ENCODE peak calls at places on chromosomes 4 and X, in nine cellular contexts. One of them, this sample, is unnamed.

GRCh38 chrX:17854069-17854468 is 7.0 kb downstream of the RAI2 start:
- DNase-seq in K562: no peak
- DNase-seq in sigmoid colon: no peak
- DNase-seq in SK-N-SH: no peak
- DNase-seq in suprapubic skin: no peak
- DNase-seq in H1: no peak
- DNase-seq in ovary: no peak
- DNase-seq in stomach: no peak
- DNase-seq in GM12878: no peak
- DNase-seq in this sample: no peak

GRCh38 chr4:159070742-159071141 is 32.1 kb upstream of the RAPGEF2 start:
- DNase-seq in H1: no peak
- DNase-seq in sigmoid colon: no peak
- DNase-seq in GM12878: no peak
- DNase-seq in stomach: no peak
- DNase-seq in SK-N-SH: no peak
- DNase-seq in suprapubic skin: no peak
- DNase-seq in ovary: no peak
- DNase-seq in K562: no peak
- DNase-seq in this sample: peak; percentile 29

GRCh38 chr4:52376107-52376704 is 282.9 kb downstream of the USP46 start:
- DNase-seq in suprapubic skin: no peak
- DNase-seq in GM12878: no peak
- DNase-seq in stomach: no peak
- DNase-seq in SK-N-SH: peak; percentile 41
- DNase-seq in ovary: peak; percentile 43
- DNase-seq in K562: peak; percentile 23
- DNase-seq in H1: no peak
- DNase-seq in sigmoid colon: no peak
- DNase-seq in this sample: no peak

GRCh38 chr4:157713342-157713741 is 459.5 kb downstream of the GASK1B start:
- DNase-seq in stomach: no peak
- DNase-seq in GM12878: no peak
- DNase-seq in K562: no peak
- DNase-seq in ovary: no peak
- DNase-seq in SK-N-SH: peak; percentile 4
- DNase-seq in sigmoid colon: no peak
- DNase-seq in H1: no peak
- DNase-seq in suprapubic skin: no peak
- DNase-seq in this sample: no peak

GRCh38 chr4:55017406-55017805 is 108.0 kb downstream of the KDR start:
- DNase-seq in H1: no peak
- DNase-seq in SK-N-SH: no peak
- DNase-seq in stomach: no peak
- DNase-seq in K562: no peak
- DNase-seq in sigmoid colon: no peak
- DNase-seq in ovary: no peak
- DNase-seq in GM12878: no peak
- DNase-seq in suprapubic skin: no peak
- DNase-seq in this sample: no peak

GRCh38 chr4:93480452-93480851 is 348.1 kb upstream of the ATOH1 start:
- DNase-seq in GM12878: no peak
- DNase-seq in sigmoid colon: no peak
- DNase-seq in stomach: no peak
- DNase-seq in suprapubic skin: no peak
- DNase-seq in ovary: no peak
- DNase-seq in H1: no peak
- DNase-seq in SK-N-SH: no peak
- DNase-seq in K562: no peak
- DNase-seq in this sample: no peak

GRCh38 chr4:132071815-132072214 is 1077.3 kb upstream of the PCDH10 start:
- DNase-seq in suprapubic skin: no peak
- DNase-seq in SK-N-SH: no peak
- DNase-seq in K562: no peak
- DNase-seq in stomach: no peak
- DNase-seq in H1: no peak
- DNase-seq in ovary: no peak
- DNase-seq in GM12878: no peak
- DNase-seq in sigmoid colon: no peak
- DNase-seq in this sample: no peak

GRCh38 chrX:105221374-105221773 is 880 bp upstream of the TEX13A start:
- DNase-seq in sigmoid colon: no peak
- DNase-seq in suprapubic skin: no peak
- DNase-seq in stomach: no peak
- DNase-seq in SK-N-SH: no peak
- DNase-seq in K562: no peak
- DNase-seq in GM12878: no peak
- DNase-seq in ovary: no peak
- DNase-seq in H1: no peak
- DNase-seq in this sample: no peak

GRCh38 chr4:1290165-1290977 is 680 bp downstream of the MAEA start:
- DNase-seq in stomach: peak; percentile 64
- DNase-seq in sigmoid colon: no peak
- DNase-seq in ovary: no peak
- DNase-seq in H1: no peak
- DNase-seq in SK-N-SH: no peak
- DNase-seq in K562: peak; percentile 41
- DNase-seq in GM12878: no peak
- DNase-seq in suprapubic skin: peak; percentile 77
- DNase-seq in this sample: no peak

GRCh38 chr4:82833696-82834313 is 35.2 kb upstream of the SCD5 start:
- DNase-seq in GM12878: no peak
- DNase-seq in SK-N-SH: no peak
- DNase-seq in ovary: no peak
- DNase-seq in K562: no peak
- DNase-seq in H1: no peak
- DNase-seq in sigmoid colon: no peak
- DNase-seq in stomach: no peak
- DNase-seq in suprapubic skin: no peak
- DNase-seq in this sample: no peak

GRCh38 chrX:124406294-124407013 is 60.1 kb downstream of the SH2D1A start:
- DNase-seq in sigmoid colon: peak; percentile 64
- DNase-seq in H1: no peak
- DNase-seq in K562: peak; percentile 66
- DNase-seq in stomach: peak; percentile 51
- DNase-seq in SK-N-SH: peak; percentile 55
- DNase-seq in ovary: peak; percentile 23
- DNase-seq in GM12878: no peak
- DNase-seq in suprapubic skin: no peak
- DNase-seq in this sample: peak; percentile 41

GRCh38 chr4:112523008-112523440 is 7.0 kb upstream of the NEUROG2 start:
- DNase-seq in SK-N-SH: no peak
- DNase-seq in stomach: no peak
- DNase-seq in suprapubic skin: no peak
- DNase-seq in sigmoid colon: no peak
- DNase-seq in H1: no peak
- DNase-seq in GM12878: no peak
- DNase-seq in ovary: peak; percentile 28
- DNase-seq in K562: peak; percentile 71
- DNase-seq in this sample: no peak

GRCh38 chr4:139167774-139168444 is 9.1 kb downstream of the ELF2 start:
- DNase-seq in SK-N-SH: peak; percentile 48
- DNase-seq in ovary: no peak
- DNase-seq in K562: peak; percentile 62
- DNase-seq in suprapubic skin: no peak
- DNase-seq in H1: no peak
- DNase-seq in sigmoid colon: no peak
- DNase-seq in stomach: no peak
- DNase-seq in GM12878: no peak
- DNase-seq in this sample: peak; percentile 31

GRCh38 chr4:53804719-53805118 is 213.4 kb upstream of the LNX1 start:
- DNase-seq in GM12878: peak; percentile 12
- DNase-seq in suprapubic skin: no peak
- DNase-seq in SK-N-SH: no peak
- DNase-seq in H1: peak; percentile 7
- DNase-seq in stomach: peak; percentile 67
- DNase-seq in ovary: no peak
- DNase-seq in sigmoid colon: no peak
- DNase-seq in K562: peak; percentile 33
- DNase-seq in this sample: no peak

GRCh38 chr4:46844325-46844917 is 64.6 kb downstream of the COX7B2 start:
- DNase-seq in H1: no peak
- DNase-seq in suprapubic skin: no peak
- DNase-seq in stomach: peak; percentile 33
- DNase-seq in SK-N-SH: peak; percentile 23
- DNase-seq in K562: peak; percentile 21
- DNase-seq in GM12878: peak; percentile 4
- DNase-seq in sigmoid colon: no peak
- DNase-seq in ovary: no peak
- DNase-seq in this sample: no peak

GRCh38 chr4:101865501-101866062 is 75.1 kb downstream of the BANK1 start:
- DNase-seq in stomach: no peak
- DNase-seq in suprapubic skin: no peak
- DNase-seq in ovary: no peak
- DNase-seq in H1: no peak
- DNase-seq in SK-N-SH: no peak
- DNase-seq in K562: no peak
- DNase-seq in GM12878: no peak
- DNase-seq in sigmoid colon: no peak
- DNase-seq in this sample: no peak

GRCh38 chrX:19569930-19570329 is 54.6 kb upstream of the MAP3K15 start:
- DNase-seq in H1: no peak
- DNase-seq in suprapubic skin: no peak
- DNase-seq in ovary: no peak
- DNase-seq in SK-N-SH: no peak
- DNase-seq in stomach: no peak
- DNase-seq in K562: no peak
- DNase-seq in sigmoid colon: no peak
- DNase-seq in GM12878: no peak
- DNase-seq in this sample: no peak

GRCh38 chr4:15938182-15938581 is 358 bp downstream of the FGFBP1 start:
- DNase-seq in GM12878: no peak
- DNase-seq in sigmoid colon: no peak
- DNase-seq in stomach: peak; percentile 34
- DNase-seq in suprapubic skin: no peak
- DNase-seq in ovary: no peak
- DNase-seq in SK-N-SH: no peak
- DNase-seq in K562: no peak
- DNase-seq in H1: no peak
- DNase-seq in this sample: no peak

GRCh38 chr4:156560701-156561100 is 410.9 kb downstream of the PDGFC start:
- DNase-seq in stomach: no peak
- DNase-seq in ovary: no peak
- DNase-seq in K562: no peak
- DNase-seq in sigmoid colon: no peak
- DNase-seq in GM12878: no peak
- DNase-seq in SK-N-SH: no peak
- DNase-seq in suprapubic skin: no peak
- DNase-seq in H1: no peak
- DNase-seq in this sample: no peak
- TF ChIP-seq EP300 in stomach: no peak
- TF ChIP-seq EP300 in ovary: no peak
- TF ChIP-seq EP300 in K562: no peak
- TF ChIP-seq EP300 in sigmoid colon: no peak
- TF ChIP-seq EP300 in GM12878: no peak
- TF ChIP-seq EP300 in SK-N-SH: no peak
- TF ChIP-seq EP300 in suprapubic skin: no peak
- TF ChIP-seq EP300 in H1: no peak
- TF ChIP-seq EP300 in this sample: no peak

GRCh38 chr4:41379230-41379629 is 122.5 kb downstream of the UCHL1 start:
- DNase-seq in SK-N-SH: no peak
- DNase-seq in GM12878: no peak
- DNase-seq in suprapubic skin: no peak
- DNase-seq in H1: no peak
- DNase-seq in stomach: no peak
- DNase-seq in K562: no peak
- DNase-seq in sigmoid colon: no peak
- DNase-seq in ovary: no peak
- DNase-seq in this sample: no peak

GRCh38 chr4:41384992-41385391 is 128.3 kb downstream of the UCHL1 start:
- DNase-seq in K562: peak; percentile 8
- DNase-seq in suprapubic skin: no peak
- DNase-seq in H1: no peak
- DNase-seq in GM12878: no peak
- DNase-seq in sigmoid colon: peak; percentile 75
- DNase-seq in SK-N-SH: peak; percentile 61
- DNase-seq in stomach: peak; percentile 86
- DNase-seq in ovary: peak; percentile 69
- DNase-seq in this sample: peak; percentile 50

GRCh38 chr4:41377196-41377595 is 120.5 kb downstream of the UCHL1 start:
- DNase-seq in ovary: no peak
- DNase-seq in H1: no peak
- DNase-seq in sigmoid colon: no peak
- DNase-seq in stomach: no peak
- DNase-seq in GM12878: no peak
- DNase-seq in suprapubic skin: no peak
- DNase-seq in SK-N-SH: no peak
- DNase-seq in K562: no peak
- DNase-seq in this sample: no peak

GRCh38 chr4:41381384-41381783 is 124.7 kb downstream of the UCHL1 start:
- DNase-seq in ovary: no peak
- DNase-seq in suprapubic skin: no peak
- DNase-seq in sigmoid colon: no peak
- DNase-seq in K562: no peak
- DNase-seq in GM12878: no peak
- DNase-seq in H1: no peak
- DNase-seq in SK-N-SH: no peak
- DNase-seq in stomach: no peak
- DNase-seq in this sample: no peak

GRCh38 chr4:41380758-41381157 is 124.0 kb downstream of the UCHL1 start:
- DNase-seq in stomach: no peak
- DNase-seq in K562: no peak
- DNase-seq in sigmoid colon: no peak
- DNase-seq in H1: no peak
- DNase-seq in GM12878: no peak
- DNase-seq in ovary: no peak
- DNase-seq in SK-N-SH: no peak
- DNase-seq in suprapubic skin: no peak
- DNase-seq in this sample: no peak
- TF ChIP-seq EP300 in stomach: no peak
- TF ChIP-seq EP300 in K562: no peak
- TF ChIP-seq EP300 in sigmoid colon: no peak
- TF ChIP-seq EP300 in H1: no peak
- TF ChIP-seq EP300 in GM12878: no peak
- TF ChIP-seq EP300 in ovary: no peak
- TF ChIP-seq EP300 in SK-N-SH: no peak
- TF ChIP-seq EP300 in suprapubic skin: no peak
- TF ChIP-seq EP300 in this sample: no peak

DNA sequence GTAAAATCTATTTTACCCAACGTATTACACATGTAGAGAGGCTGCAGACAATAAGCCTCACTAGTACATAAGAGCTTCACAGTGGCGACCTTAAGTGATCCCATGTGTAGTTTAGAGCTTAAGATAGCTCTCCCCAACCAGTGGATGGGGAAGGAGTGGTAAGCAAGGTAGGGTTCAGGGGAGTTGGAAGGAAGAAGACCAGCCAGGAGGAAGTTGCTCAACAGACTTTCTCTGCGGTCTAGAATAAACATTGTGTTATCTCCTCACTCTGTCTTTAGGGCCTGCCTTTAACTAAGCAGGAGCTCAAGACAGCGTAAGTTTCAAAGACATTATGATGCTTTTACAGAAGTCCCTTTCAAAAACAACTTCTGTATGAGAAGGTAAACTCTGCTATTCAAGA is 16.8 kb downstream of the MEPE start:
- DNase-seq in SK-N-SH: no peak
- DNase-seq in stomach: no peak
- DNase-seq in sigmoid colon: no peak
- DNase-seq in ovary: no peak
- DNase-seq in H1: no peak
- DNase-seq in K562: no peak
- DNase-seq in GM12878: no peak
- DNase-seq in suprapubic skin: no peak
- DNase-seq in this sample: no peak
- TF ChIP-seq EP300 in SK-N-SH: no peak
- TF ChIP-seq EP300 in stomach: no peak
- TF ChIP-seq EP300 in sigmoid colon: no peak
- TF ChIP-seq EP300 in ovary: no peak
- TF ChIP-seq EP300 in H1: no peak
- TF ChIP-seq EP300 in K562: no peak
- TF ChIP-seq EP300 in GM12878: no peak
- TF ChIP-seq EP300 in suprapubic skin: no peak
- TF ChIP-seq EP300 in this sample: no peak

GRCh38 chrX:28205905-28206304 is 224.7 kb upstream of the DCAF8L1 start:
- DNase-seq in GM12878: no peak
- DNase-seq in suprapubic skin: no peak
- DNase-seq in H1: no peak
- DNase-seq in K562: no peak
- DNase-seq in SK-N-SH: no peak
- DNase-seq in ovary: no peak
- DNase-seq in sigmoid colon: no peak
- DNase-seq in stomach: no peak
- DNase-seq in this sample: no peak
- TF ChIP-seq EP300 in GM12878: no peak
- TF ChIP-seq EP300 in suprapubic skin: no peak
- TF ChIP-seq EP300 in H1: no peak
- TF ChIP-seq EP300 in K562: no peak
- TF ChIP-seq EP300 in SK-N-SH: no peak
- TF ChIP-seq EP300 in ovary: no peak
- TF ChIP-seq EP300 in sigmoid colon: no peak
- TF ChIP-seq EP300 in stomach: no peak
- TF ChIP-seq EP300 in this sample: no peak